ENCODE peak calls at places on chromosomes 6 and 20, in four cellular contexts. V, E, Z and N are unnamed samples.

GRCh38 chr6:11653028-11653583 is 115.6 kb downstream of the TMEM170B start:
- DNase-seq in V (no peak), E (no peak), Z (no peak), N (peak; percentile 71)

GRCh38 chr20:50967621-50968020 is 9.0 kb downstream of the MOCS3 start:
- DNase-seq in V (no peak), E (no peak), Z (no peak), N (no peak)

GRCh38 chr20:3046677-3047462 is 1.0 kb downstream of the MRPS26 start:
- DNase-seq in V (peak; percentile 91), E (no peak), Z (no peak), N (peak; percentile 74)

GRCh38 chr6:130848945-130849344 is 21.7 kb downstream of the SMLR1 start:
- DNase-seq in V (no peak), E (no peak), Z (no peak), N (no peak)

GRCh38 chr6:139977887-139978332 is 603.5 kb upstream of the CITED2 start:
- DNase-seq in V (no peak), E (no peak), Z (no peak), N (peak; percentile 83)

GRCh38 chr6:165453395-165453794 is 144.0 kb upstream of the C6orf118 start:
- DNase-seq in V (no peak), E (no peak), Z (no peak), N (no peak)

GRCh38 chr6:29655658-29656057 is 1.2 kb upstream of the MOG start:
- DNase-seq in V (no peak), E (no peak), Z (no peak), N (no peak)

GRCh38 chr6:90000864-90001731 is 106.8 kb downstream of the GJA10 start:
- DNase-seq in V (no peak), E (no peak), Z (peak; percentile 17), N (peak; percentile 53)

GRCh38 chr6:127554435-127555006 is 22.5 kb upstream of the C6orf58 start:
- DNase-seq in V (peak; percentile 69), E (peak; percentile 28), Z (peak; percentile 60), N (peak; percentile 80)

GRCh38 chr6:20931093-20931492 is 396.8 kb downstream of the CDKAL1 start:
- DNase-seq in V (no peak), E (no peak), Z (no peak), N (no peak)

GRCh38 chr20:717271-717670 is 41.7 kb upstream of the SCRT2 start:
- DNase-seq in V (no peak), E (no peak), Z (no peak), N (no peak)

GRCh38 chr20:401682-402495 is 6.2 kb upstream of the RBCK1 start:
- DNase-seq in V (no peak), E (peak; percentile 88), Z (no peak), N (peak; percentile 99)

GRCh38 chr6:19697744-19698290 is 139.4 kb upstream of the ID4 start:
- DNase-seq in V (no peak), E (no peak), Z (no peak), N (peak; percentile 9)

GRCh38 chr20:40688129-40689099 is 622 bp downstream of the MAFB start:
- DNase-seq in V (no peak), E (peak; percentile 34), Z (no peak), N (no peak)